ENCODE peak calls at places on chromosomes 6 and 20, in seven cellular contexts. One of them, this sample, is unnamed.

GRCh38 chr6:136551103-136551502 is 881 bp upstream of the MAP7 start:
- DNase-seq in GM23248: no peak
- DNase-seq in fibroblast of lung: no peak
- DNase-seq in mammary epithelial cell: peak
- DNase-seq in neuronal stem cell: no peak
- DNase-seq in IMR-90: no peak
- DNase-seq in PC-3: no peak
- DNase-seq in this sample: peak

GRCh38 chr6:148885920-148886845 is 139.4 kb downstream of the UST start:
- DNase-seq in IMR-90: no peak
- DNase-seq in neuronal stem cell: peak
- DNase-seq in fibroblast of lung: peak
- DNase-seq in mammary epithelial cell: peak
- DNase-seq in GM23248: no peak
- DNase-seq in PC-3: no peak
- DNase-seq in this sample: peak

GRCh38 chr6:70151616-70152015 is 151.3 kb downstream of the COL9A1 start:
- DNase-seq in IMR-90: no peak
- DNase-seq in fibroblast of lung: no peak
- DNase-seq in GM23248: peak
- DNase-seq in mammary epithelial cell: no peak
- DNase-seq in PC-3: no peak
- DNase-seq in neuronal stem cell: no peak
- DNase-seq in this sample: no peak

GRCh38 chr20:23436681-23437080 is 2.8 kb upstream of the CSTL1 start:
- DNase-seq in IMR-90: no peak
- DNase-seq in GM23248: no peak
- DNase-seq in PC-3: no peak
- DNase-seq in fibroblast of lung: no peak
- DNase-seq in mammary epithelial cell: no peak
- DNase-seq in neuronal stem cell: no peak
- DNase-seq in this sample: no peak

GRCh38 chr6:5930968-5931367 is 75.8 kb downstream of the NRN1 start:
- DNase-seq in GM23248: no peak
- DNase-seq in PC-3: no peak
- DNase-seq in IMR-90: no peak
- DNase-seq in neuronal stem cell: no peak
- DNase-seq in mammary epithelial cell: no peak
- DNase-seq in fibroblast of lung: no peak
- DNase-seq in this sample: no peak

GRCh38 chr6:137926207-137926731 is 59.2 kb downstream of the TNFAIP3 start:
- DNase-seq in GM23248: peak
- DNase-seq in IMR-90: peak
- DNase-seq in fibroblast of lung: peak
- DNase-seq in neuronal stem cell: peak
- DNase-seq in mammary epithelial cell: peak
- DNase-seq in PC-3: peak
- DNase-seq in this sample: peak

GRCh38 chr6:106473807-106474206 is 113.3 kb downstream of the CRYBG1 start:
- DNase-seq in neuronal stem cell: no peak
- DNase-seq in IMR-90: peak
- DNase-seq in fibroblast of lung: peak
- DNase-seq in PC-3: peak
- DNase-seq in mammary epithelial cell: peak
- DNase-seq in GM23248: peak
- DNase-seq in this sample: no peak

GRCh38 chr6:56727097-56727845 is 84.6 kb upstream of the DST start:
- DNase-seq in IMR-90: no peak
- DNase-seq in PC-3: no peak
- DNase-seq in neuronal stem cell: no peak
- DNase-seq in GM23248: peak
- DNase-seq in mammary epithelial cell: no peak
- DNase-seq in fibroblast of lung: peak
- DNase-seq in this sample: no peak

GRCh38 chr20:37526238-37526838 is 1.3 kb downstream of the BLCAP start:
- DNase-seq in fibroblast of lung: peak
- DNase-seq in mammary epithelial cell: peak
- DNase-seq in neuronal stem cell: no peak
- DNase-seq in IMR-90: peak
- DNase-seq in GM23248: peak
- DNase-seq in PC-3: peak
- DNase-seq in this sample: peak

GRCh38 chr20:22346716-22347115 is 237.7 kb downstream of the FOXA2 start:
- DNase-seq in PC-3: peak
- DNase-seq in fibroblast of lung: no peak
- DNase-seq in mammary epithelial cell: peak
- DNase-seq in GM23248: no peak
- DNase-seq in IMR-90: no peak
- DNase-seq in neuronal stem cell: no peak
- DNase-seq in this sample: no peak

DNA sequence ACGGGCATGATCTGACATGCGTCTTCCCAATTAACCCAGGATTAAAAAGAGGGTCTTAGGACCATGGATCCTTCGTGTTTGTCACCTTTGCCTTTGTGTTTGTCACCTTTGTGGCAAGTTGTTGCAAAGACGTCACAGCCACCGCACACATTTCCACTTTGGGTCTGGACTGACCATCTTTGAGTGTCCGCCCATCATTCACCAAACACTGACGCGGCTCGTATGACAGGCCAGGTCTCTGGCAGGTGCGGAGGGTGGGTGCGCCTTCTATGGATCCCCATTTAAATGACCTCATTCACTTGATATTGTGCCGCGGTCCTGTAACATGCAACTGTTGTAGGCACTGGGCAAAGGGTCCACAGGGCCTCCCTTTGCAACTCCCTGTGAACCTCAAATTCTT is 404.1 kb downstream of the TAF4 start:
- DNase-seq in mammary epithelial cell: no peak
- DNase-seq in IMR-90: no peak
- DNase-seq in neuronal stem cell: no peak
- DNase-seq in PC-3: no peak
- DNase-seq in fibroblast of lung: no peak
- DNase-seq in GM23248: no peak
- DNase-seq in this sample: no peak
- H3K4me2 ChIP-seq in mammary epithelial cell: no peak
- H3K4me2 ChIP-seq in IMR-90: no peak
- H3K4me2 ChIP-seq in neuronal stem cell: no peak
- H3K4me2 ChIP-seq in PC-3: no peak
- H3K4me2 ChIP-seq in fibroblast of lung: no peak
- H3K4me2 ChIP-seq in GM23248: no peak
- H3K4me2 ChIP-seq in this sample: no peak

GRCh38 chr6:139433647-139434419 is 59.4 kb upstream of the CITED2 start:
- DNase-seq in mammary epithelial cell: no peak
- DNase-seq in GM23248: peak
- DNase-seq in PC-3: peak
- DNase-seq in fibroblast of lung: peak
- DNase-seq in neuronal stem cell: no peak
- DNase-seq in IMR-90: peak
- DNase-seq in this sample: no peak
- H2AFZ ChIP-seq in mammary epithelial cell: peak
- H2AFZ ChIP-seq in GM23248: peak
- H2AFZ ChIP-seq in PC-3: no peak
- H2AFZ ChIP-seq in fibroblast of lung: no peak
- H2AFZ ChIP-seq in neuronal stem cell: peak
- H2AFZ ChIP-seq in IMR-90: peak
- H2AFZ ChIP-seq in this sample: no peak

DNA sequence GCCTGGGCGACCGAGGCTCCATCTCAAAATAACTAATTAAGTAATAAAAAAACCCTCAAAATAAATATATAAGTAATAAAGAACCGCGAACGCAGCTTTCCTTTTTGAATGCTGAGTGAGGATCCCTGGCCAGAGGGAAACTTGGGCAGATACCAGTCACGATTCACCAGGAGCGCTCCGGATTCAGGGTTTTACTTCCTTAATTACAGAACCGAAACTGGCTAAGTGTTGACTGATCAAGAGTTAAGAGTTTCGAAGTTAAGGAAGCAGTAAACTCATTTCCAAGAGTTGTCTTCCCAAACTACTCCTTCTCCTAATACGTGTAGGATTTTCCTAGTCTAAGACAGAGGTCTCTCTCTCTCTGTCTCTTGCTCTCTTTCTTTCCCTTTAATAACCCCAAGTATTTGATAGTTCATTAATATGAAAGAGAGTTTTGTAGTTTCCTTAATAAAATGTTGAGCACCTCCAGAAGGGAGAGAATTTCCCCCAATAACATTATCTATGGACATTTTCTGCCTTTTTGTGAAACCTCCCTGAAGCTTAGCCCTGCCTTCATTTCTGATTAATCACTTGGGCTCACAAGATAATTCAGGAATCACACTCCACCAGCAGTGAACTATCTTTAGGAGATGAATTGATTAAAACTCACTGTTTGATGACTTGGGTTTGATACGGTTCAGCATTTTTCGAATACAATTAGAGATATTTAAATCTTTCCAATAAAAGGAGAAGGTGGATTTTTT is 61.5 kb upstream of the ZNF217 start:
- DNase-seq in GM23248: peak
- DNase-seq in PC-3: peak
- DNase-seq in mammary epithelial cell: no peak
- DNase-seq in IMR-90: no peak
- DNase-seq in neuronal stem cell: no peak
- DNase-seq in fibroblast of lung: no peak
- DNase-seq in this sample: no peak
- H3K9ac ChIP-seq in GM23248: no peak
- H3K9ac ChIP-seq in PC-3: peak
- H3K9ac ChIP-seq in mammary epithelial cell: no peak
- H3K9ac ChIP-seq in IMR-90: no peak
- H3K9ac ChIP-seq in neuronal stem cell: no peak
- H3K9ac ChIP-seq in fibroblast of lung: peak
- H3K9ac ChIP-seq in this sample: no peak

GRCh38 chr20:4109307-4109564 is 93.9 kb upstream of the RNF24 start:
- DNase-seq in GM23248: no peak
- DNase-seq in fibroblast of lung: no peak
- DNase-seq in IMR-90: no peak
- DNase-seq in mammary epithelial cell: no peak
- DNase-seq in neuronal stem cell: no peak
- DNase-seq in PC-3: no peak
- DNase-seq in this sample: no peak
- H3K4me2 ChIP-seq in GM23248: no peak
- H3K4me2 ChIP-seq in fibroblast of lung: no peak
- H3K4me2 ChIP-seq in IMR-90: no peak
- H3K4me2 ChIP-seq in mammary epithelial cell: no peak
- H3K4me2 ChIP-seq in neuronal stem cell: no peak
- H3K4me2 ChIP-seq in PC-3: peak
- H3K4me2 ChIP-seq in this sample: no peak

GRCh38 chr6:163825033-163825432 is 410.5 kb downstream of the QKI start:
- DNase-seq in IMR-90: peak
- DNase-seq in neuronal stem cell: no peak
- DNase-seq in PC-3: peak
- DNase-seq in fibroblast of lung: peak
- DNase-seq in mammary epithelial cell: no peak
- DNase-seq in GM23248: peak
- DNase-seq in this sample: no peak
- H2AFZ ChIP-seq in IMR-90: no peak
- H2AFZ ChIP-seq in neuronal stem cell: no peak
- H2AFZ ChIP-seq in PC-3: no peak
- H2AFZ ChIP-seq in fibroblast of lung: no peak
- H2AFZ ChIP-seq in mammary epithelial cell: no peak
- H2AFZ ChIP-seq in GM23248: no peak
- H2AFZ ChIP-seq in this sample: no peak

This sample was measured in neural progenitor cell.